ENCODE peak calls at places on chromosome 17, in five cellular contexts. O is neuronal stem cell, N is trophoblast cell, V is IMR-90, Z is mesenchymal stem cell. B is an unnamed sample. For H3K4me1, the result is how much of the 10 kb centered on the place peaks cover.

GRCh38 chr17:78737332-78737731 is 44.7 kb downstream of the CYTH1 start:
- DNase-seq in O (no peak), N (peak), V (peak), Z (peak), B (no peak)

GRCh38 chr17:30095507-30096244 is 20.9 kb upstream of the NSRP1 start:
- DNase-seq in O (peak), N (peak), V (peak), Z (peak), B (peak)

GRCh38 chr17:54967621-54968258 is 714 bp downstream of the COX11 start:
- DNase-seq in O (no peak), N (peak), V (peak), Z (peak), B (no peak)

GRCh38 chr17:57213180-57213825 is 43.0 kb upstream of the MSI2 start:
- DNase-seq in O (no peak), N (no peak), V (no peak), Z (no peak), B (no peak)

GRCh38 chr17:50647187-50647586 is 12.5 kb downstream of the ABCC3 start:
- DNase-seq in O (no peak), N (no peak), V (no peak), Z (no peak), B (no peak)

GRCh38 chr17:56887552-56888467 is 26.0 kb downstream of the TRIM25 start:
- DNase-seq in O (no peak), N (no peak), V (peak), Z (no peak), B (no peak)

GRCh38 chr17:4249452-4250029 is 14.2 kb downstream of the ANKFY1 start:
- DNase-seq in O (peak), N (no peak), V (peak), Z (peak), B (no peak)

GRCh38 chr17:64390066-64390465 is 594 bp downstream of the PECAM1 start:
- DNase-seq in O (no peak), N (no peak), V (no peak), Z (no peak), B (no peak)

GRCh38 chr17:3976675-3977171 is 12.5 kb upstream of the ATP2A3 start:
- DNase-seq in O (no peak), N (no peak), V (no peak), Z (no peak), B (peak)

GRCh38 chr17:74182041-74182783 is 21.3 kb upstream of the RPL38 start:
- DNase-seq in O (no peak), N (no peak), V (no peak), Z (no peak), B (no peak)

GRCh38 chr17:49859991-49860953 is 12.4 kb upstream of the TAC4 start:
- DNase-seq in O (no peak), N (no peak), V (no peak), Z (no peak), B (peak)

GRCh38 chr17:28170771-28171170 is 128.3 kb downstream of the NLK start:
- DNase-seq in O (no peak), N (no peak), V (no peak), Z (no peak), B (no peak)

GRCh38 chr17:77869041-77869595 is 89.4 kb upstream of the TNRC6C start:
- DNase-seq in O (no peak), N (no peak), V (no peak), Z (no peak), B (no peak)

GRCh38 chr17:80163315-80163714 is 6.5 kb upstream of the CARD14 start:
- DNase-seq in O (no peak), N (no peak), V (no peak), Z (no peak), B (no peak)

GRCh38 chr17:57636274-57636673 is 108.8 kb downstream of the CCDC182 start:
- DNase-seq in O (no peak), N (no peak), V (no peak), Z (no peak), B (no peak)

GRCh38 chr17:1487939-1488825 is 4.3 kb downstream of the MYO1C start:
- DNase-seq in O (peak), N (peak), V (peak), Z (peak), B (peak)

GRCh38 chr17:79986441-79987186 is 49.1 kb downstream of the TBC1D16 start:
- DNase-seq in O (no peak), N (no peak), V (peak), Z (no peak), B (no peak)

GRCh38 chr17:47235923-47236322 is 17.7 kb upstream of the ITGB3 start:
- DNase-seq in O (no peak), N (no peak), V (no peak), Z (no peak), B (no peak)

GRCh38 chr17:46949291-46950174 is 26.6 kb downstream of the GOSR2 start:
- DNase-seq in O (no peak), N (no peak), V (peak), Z (no peak), B (no peak)

GRCh38 chr17:32111141-32111771 is 31.0 kb upstream of the RHOT1 start:
- DNase-seq in O (no peak), N (no peak), V (peak), Z (peak), B (peak)

GRCh38 chr17:32261937-32262510 is 3.6 kb upstream of the RHBDL3 start:
- DNase-seq in O (no peak), N (no peak), V (no peak), Z (no peak), B (no peak)

GRCh38 chr17:50950002-50950877 is 84.1 kb upstream of the TOB1 start:
- DNase-seq in O (no peak), N (peak), V (peak), Z (peak), B (peak)

GRCh38 chr17:36863131-36863530 is 74.1 kb upstream of the LHX1 start:
- DNase-seq in O (no peak), N (no peak), V (no peak), Z (no peak), B (no peak)

GRCh38 chr17:74528491-74529199 is 2.6 kb downstream of the CD300LB start:
- DNase-seq in O (no peak), N (peak), V (no peak), Z (no peak), B (peak)

GRCh38 chr17:15965510-15965909 is 20.6 kb downstream of the ADORA2B start:
- DNase-seq in O (no peak), N (no peak), V (no peak), Z (no peak), B (peak)

GRCh38 chr17:29723283-29724047 is 100.8 kb upstream of the CORO6 start:
- DNase-seq in O (no peak), N (no peak), V (no peak), Z (no peak), B (no peak)

GRCh38 chr17:73722163-73722562 is 77.9 kb upstream of the SDK2 start:
- DNase-seq in O (no peak), N (no peak), V (no peak), Z (no peak), B (no peak)

GRCh38 chr17:29409963-29410362 is 19.8 kb downstream of the TAOK1 start:
- DNase-seq in O (no peak), N (no peak), V (no peak), Z (no peak), B (no peak)

GRCh38 chr17:44558349-44559287 is 1.3 kb downstream of the FZD2 start:
- DNase-seq in O (no peak), N (no peak), V (peak), Z (peak), B (peak)

GRCh38 chr17:3602499-3602898 is 6.7 kb downstream of the TRPV1 start:
- DNase-seq in O (no peak), N (peak), V (peak), Z (peak), B (peak)

GRCh38 chr17:7852919-7853692 is 1.8 kb upstream of the TMEM88 start:
- DNase-seq in O (no peak), N (no peak), V (no peak), Z (no peak), B (peak)

GRCh38 chr17:29760279-29760721 is 137.6 kb upstream of the CORO6 start:
- DNase-seq in O (no peak), N (peak), V (peak), Z (peak), B (no peak)

GRCh38 chr17:57640079-57640478 is 105.0 kb downstream of the CCDC182 start:
- DNase-seq in O (no peak), N (no peak), V (no peak), Z (no peak), B (no peak)

GRCh38 chr17:20071824-20072691 is 62.9 kb downstream of the SPECC1 start:
- DNase-seq in O (no peak), N (no peak), V (no peak), Z (no peak), B (no peak)

GRCh38 chr17:71409137-71409536 is 711.7 kb upstream of the SOX9 start:
- DNase-seq in O (no peak), N (no peak), V (no peak), Z (no peak), B (no peak)

GRCh38 chr17:81867123-81867951 is 3.8 kb downstream of the ARHGDIA start:
- DNase-seq in O (no peak), N (no peak), V (peak), Z (peak), B (peak)

GRCh38 chr17:45896803-45897693 is 2.7 kb downstream of the MAPT start:
- DNase-seq in O (peak), N (no peak), V (no peak), Z (peak), B (peak)

GRCh38 chr17:2366747-2367494 is 29.6 kb downstream of the SGSM2 start:
- DNase-seq in O (no peak), N (no peak), V (no peak), Z (peak), B (peak)

GRCh38 chr17:83182620-83183063 is 103.2 kb downstream of the METRNL start:
- DNase-seq in O (no peak), N (no peak), V (no peak), Z (no peak), B (peak)

GRCh38 chr17:9199474-9200196 is 178.3 kb downstream of the NTN1 start:
- DNase-seq in O (no peak), N (no peak), V (no peak), Z (peak), B (peak)
- H3K4me1 ChIP-seq in O (under half), N (under half), V (under half), Z (under half), B (under half)

DNA sequence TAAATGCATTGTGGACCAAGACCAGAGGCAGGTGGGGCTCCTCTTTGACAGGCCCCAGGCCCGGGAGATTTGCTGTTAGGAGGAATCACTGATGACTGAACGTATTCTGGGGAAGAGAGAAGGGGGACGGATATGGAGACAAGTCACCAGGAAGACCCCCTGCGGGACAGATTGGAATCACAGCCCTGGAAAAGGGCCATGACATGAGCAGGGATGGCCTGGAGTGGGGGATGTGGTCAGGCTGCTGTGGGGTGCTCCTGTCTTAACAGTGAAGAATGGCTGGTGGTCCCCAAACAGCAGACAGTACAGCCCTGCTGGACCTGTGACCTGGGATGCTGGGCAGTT is 23.7 kb upstream of the MGAT5B start:
- DNase-seq in O (no peak), N (no peak), V (no peak), Z (no peak), B (no peak)
- H3K18ac ChIP-seq in O (peak), N (no peak), V (no peak), Z (no peak), B (no peak)

GRCh38 chr17:42519546-42520444 is 16.2 kb upstream of the NAGLU start:
- DNase-seq in O (peak), N (peak), V (peak), Z (peak), B (peak)
- H3K4me1 ChIP-seq in O (half or more), N (under half), V (half or more), Z (under half), B (under half)

GRCh38 chr17:48567209-48567608 is 10.9 kb downstream of the HOXB4 start:
- DNase-seq in O (no peak), N (no peak), V (no peak), Z (no peak), B (no peak)
- H3K18ac ChIP-seq in O (no peak), N (no peak), V (peak), Z (peak), B (no peak)

GRCh38 chr17:67441052-67441738 is 64.1 kb downstream of the PITPNC1 start:
- DNase-seq in O (peak), N (no peak), V (peak), Z (peak), B (no peak)

GRCh38 chr17:67438669-67439068 is 61.6 kb downstream of the PITPNC1 start:
- DNase-seq in O (no peak), N (no peak), V (no peak), Z (no peak), B (no peak)

GRCh38 chr17:67440311-67441051 is 63.4 kb downstream of the PITPNC1 start:
- DNase-seq in O (no peak), N (no peak), V (no peak), Z (peak), B (no peak)

GRCh38 chr17:67442787-67443624 is 65.9 kb downstream of the PITPNC1 start:
- DNase-seq in O (no peak), N (no peak), V (no peak), Z (peak), B (no peak)

GRCh38 chr17:67439269-67439668 is 62.2 kb downstream of the PITPNC1 start:
- DNase-seq in O (no peak), N (no peak), V (no peak), Z (no peak), B (no peak)
- H3K4me1 ChIP-seq in O (under half), N (under half), V (under half), Z (under half), B (under half)

B was measured in H9.